ENCODE peak calls at places on chromosomes 11 and 22, in eight cellular contexts. One of them, this sample, is unnamed.

GRCh38 chr11:14179126-14179820 is 179.7 kb downstream of the RRAS2 start:
- ATAC-seq in upper lobe of left lung: no peak
- ATAC-seq in HepG2: no peak
- ATAC-seq in GM23338: no peak
- ATAC-seq in K562: no peak
- ATAC-seq in Panc1: no peak
- ATAC-seq in HCT116: no peak
- ATAC-seq in GM12878: no peak
- ATAC-seq in this sample: peak

GRCh38 chr11:8329336-8329735 is 65.7 kb upstream of the LMO1 start:
- ATAC-seq in upper lobe of left lung: no peak
- ATAC-seq in GM12878: no peak
- ATAC-seq in HepG2: no peak
- ATAC-seq in GM23338: no peak
- ATAC-seq in HCT116: no peak
- ATAC-seq in Panc1: peak
- ATAC-seq in K562: no peak
- ATAC-seq in this sample: no peak

GRCh38 chr11:18987454-18988231 is 48.4 kb upstream of the MRGPRX1 start:
- ATAC-seq in HepG2: no peak
- ATAC-seq in GM23338: no peak
- ATAC-seq in upper lobe of left lung: no peak
- ATAC-seq in Panc1: no peak
- ATAC-seq in GM12878: no peak
- ATAC-seq in K562: no peak
- ATAC-seq in HCT116: peak
- ATAC-seq in this sample: no peak

GRCh38 chr11:102493524-102493923 is 37.0 kb downstream of the MMP7 start:
- ATAC-seq in GM12878: no peak
- ATAC-seq in HepG2: no peak
- ATAC-seq in upper lobe of left lung: no peak
- ATAC-seq in Panc1: no peak
- ATAC-seq in HCT116: no peak
- ATAC-seq in GM23338: no peak
- ATAC-seq in K562: no peak
- ATAC-seq in this sample: no peak

GRCh38 chr11:65100674-65101350 is 4.8 kb downstream of the VPS51 start:
- ATAC-seq in HepG2: no peak
- ATAC-seq in Panc1: no peak
- ATAC-seq in GM12878: no peak
- ATAC-seq in upper lobe of left lung: no peak
- ATAC-seq in HCT116: no peak
- ATAC-seq in K562: no peak
- ATAC-seq in GM23338: no peak
- ATAC-seq in this sample: no peak

GRCh38 chr11:123549901-123550619 is 104.4 kb downstream of the SCN3B start:
- ATAC-seq in Panc1: no peak
- ATAC-seq in upper lobe of left lung: no peak
- ATAC-seq in GM23338: peak
- ATAC-seq in GM12878: no peak
- ATAC-seq in HepG2: no peak
- ATAC-seq in K562: no peak
- ATAC-seq in HCT116: no peak
- ATAC-seq in this sample: no peak

GRCh38 chr11:46099973-46100335 is 21.3 kb downstream of the PHF21A start:
- ATAC-seq in Panc1: no peak
- ATAC-seq in upper lobe of left lung: no peak
- ATAC-seq in GM12878: peak
- ATAC-seq in GM23338: no peak
- ATAC-seq in HCT116: no peak
- ATAC-seq in K562: peak
- ATAC-seq in HepG2: no peak
- ATAC-seq in this sample: no peak

GRCh38 chr11:17972987-17973386 is 39.9 kb downstream of the SERGEF start:
- ATAC-seq in Panc1: no peak
- ATAC-seq in HepG2: peak
- ATAC-seq in HCT116: peak
- ATAC-seq in K562: peak
- ATAC-seq in GM23338: peak
- ATAC-seq in GM12878: peak
- ATAC-seq in upper lobe of left lung: no peak
- ATAC-seq in this sample: peak

GRCh38 chr11:394858-395655 is 1.0 kb downstream of the PKP3 start:
- ATAC-seq in Panc1: peak
- ATAC-seq in HCT116: no peak
- ATAC-seq in GM23338: no peak
- ATAC-seq in GM12878: no peak
- ATAC-seq in HepG2: no peak
- ATAC-seq in K562: no peak
- ATAC-seq in upper lobe of left lung: no peak
- ATAC-seq in this sample: no peak

GRCh38 chr22:41048791-41049717 is 43.3 kb upstream of the EP300 start:
- ATAC-seq in GM12878: no peak
- ATAC-seq in HepG2: peak
- ATAC-seq in upper lobe of left lung: peak
- ATAC-seq in Panc1: peak
- ATAC-seq in HCT116: peak
- ATAC-seq in GM23338: peak
- ATAC-seq in K562: peak
- ATAC-seq in this sample: peak

GRCh38 chr11:125164422-125165110 is at the start of gene PKNOX2:
- ATAC-seq in GM12878: peak
- ATAC-seq in HCT116: peak
- ATAC-seq in K562: peak
- ATAC-seq in HepG2: peak
- ATAC-seq in Panc1: peak
- ATAC-seq in upper lobe of left lung: peak
- ATAC-seq in GM23338: peak
- ATAC-seq in this sample: peak

GRCh38 chr11:125165664-125166346 is 1.3 kb downstream of the PKNOX2 start:
- ATAC-seq in upper lobe of left lung: no peak
- ATAC-seq in Panc1: peak
- ATAC-seq in K562: no peak
- ATAC-seq in HepG2: peak
- ATAC-seq in GM12878: no peak
- ATAC-seq in GM23338: peak
- ATAC-seq in HCT116: no peak
- ATAC-seq in this sample: no peak

GRCh38 chr11:125164091-125164421 is 495 bp upstream of the PKNOX2 start:
- ATAC-seq in HCT116: no peak
- ATAC-seq in upper lobe of left lung: no peak
- ATAC-seq in K562: no peak
- ATAC-seq in GM12878: no peak
- ATAC-seq in HepG2: no peak
- ATAC-seq in Panc1: no peak
- ATAC-seq in GM23338: no peak
- ATAC-seq in this sample: no peak

GRCh38 chr11:125166347-125166841 is 1.8 kb downstream of the PKNOX2 start:
- ATAC-seq in upper lobe of left lung: no peak
- ATAC-seq in Panc1: no peak
- ATAC-seq in GM23338: peak
- ATAC-seq in GM12878: no peak
- ATAC-seq in HCT116: no peak
- ATAC-seq in HepG2: no peak
- ATAC-seq in K562: no peak
- ATAC-seq in this sample: no peak

GRCh38 chr11:125165111-125165663 is 636 bp downstream of the PKNOX2 start:
- ATAC-seq in GM12878: peak
- ATAC-seq in GM23338: peak
- ATAC-seq in K562: no peak
- ATAC-seq in upper lobe of left lung: no peak
- ATAC-seq in Panc1: peak
- ATAC-seq in HCT116: no peak
- ATAC-seq in HepG2: peak
- ATAC-seq in this sample: peak
- TF ChIP-seq POLR2AphosphoS5 in GM12878: no peak
- TF ChIP-seq POLR2AphosphoS5 in GM23338: no peak
- TF ChIP-seq POLR2AphosphoS5 in K562: no peak
- TF ChIP-seq POLR2AphosphoS5 in upper lobe of left lung: no peak
- TF ChIP-seq POLR2AphosphoS5 in Panc1: no peak
- TF ChIP-seq POLR2AphosphoS5 in HCT116: no peak
- TF ChIP-seq POLR2AphosphoS5 in HepG2: no peak
- TF ChIP-seq POLR2AphosphoS5 in this sample: no peak

DNA sequence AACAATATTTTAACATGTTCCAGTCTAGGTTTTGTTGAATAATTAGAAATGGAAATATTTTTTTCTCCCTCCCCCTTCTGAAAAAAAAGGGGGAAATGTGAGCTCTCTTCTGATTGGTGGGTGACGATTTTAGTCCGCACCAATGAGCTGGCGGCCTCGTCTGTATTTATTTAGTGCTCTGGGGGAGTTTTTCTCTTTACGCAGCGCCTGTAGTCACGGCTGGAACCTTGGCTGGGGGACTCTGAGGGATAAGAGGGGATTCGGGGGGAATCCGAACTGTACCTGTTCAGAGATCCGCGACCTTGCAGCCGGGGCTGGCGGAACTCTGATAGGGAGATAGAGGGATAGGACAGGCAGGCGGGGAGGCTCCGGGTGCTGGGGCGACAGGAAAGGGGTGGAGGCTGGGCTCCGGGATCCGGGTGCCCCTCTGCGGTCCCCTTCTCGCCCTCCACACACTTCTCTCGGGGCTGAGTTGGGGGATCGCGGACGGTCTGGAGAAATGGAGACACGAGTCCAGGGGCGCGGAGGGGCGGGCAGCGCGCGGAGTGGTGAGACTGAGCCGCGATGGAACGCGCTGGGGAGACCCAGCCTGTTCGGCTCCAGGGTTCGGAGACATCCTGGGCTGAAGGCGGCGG is 99.7 kb upstream of the HSD17B12 start:
- ATAC-seq in K562: peak
- ATAC-seq in HepG2: no peak
- ATAC-seq in GM12878: no peak
- ATAC-seq in GM23338: peak
- ATAC-seq in HCT116: no peak
- ATAC-seq in Panc1: no peak
- ATAC-seq in upper lobe of left lung: no peak
- ATAC-seq in this sample: no peak
- H3K4me3 ChIP-seq in K562: peak
- H3K4me3 ChIP-seq in HepG2: no peak
- H3K4me3 ChIP-seq in GM12878: no peak
- H3K4me3 ChIP-seq in GM23338: peak
- H3K4me3 ChIP-seq in HCT116: no peak
- H3K4me3 ChIP-seq in Panc1: peak
- H3K4me3 ChIP-seq in upper lobe of left lung: peak
- H3K4me3 ChIP-seq in this sample: peak

GRCh38 chr22:47053013-47053864 is 290.8 kb downstream of the TBC1D22A start:
- ATAC-seq in Panc1: no peak
- ATAC-seq in GM12878: no peak
- ATAC-seq in K562: no peak
- ATAC-seq in GM23338: no peak
- ATAC-seq in upper lobe of left lung: no peak
- ATAC-seq in HepG2: no peak
- ATAC-seq in HCT116: no peak
- ATAC-seq in this sample: no peak
- TF ChIP-seq POLR2AphosphoS5 in Panc1: no peak
- TF ChIP-seq POLR2AphosphoS5 in GM12878: no peak
- TF ChIP-seq POLR2AphosphoS5 in K562: no peak
- TF ChIP-seq POLR2AphosphoS5 in GM23338: no peak
- TF ChIP-seq POLR2AphosphoS5 in upper lobe of left lung: no peak
- TF ChIP-seq POLR2AphosphoS5 in HepG2: no peak
- TF ChIP-seq POLR2AphosphoS5 in HCT116: no peak
- TF ChIP-seq POLR2AphosphoS5 in this sample: no peak

GRCh38 chr11:44566952-44567875 is 1.8 kb downstream of the CD82 start:
- ATAC-seq in Panc1: no peak
- ATAC-seq in HepG2: no peak
- ATAC-seq in GM12878: peak
- ATAC-seq in GM23338: no peak
- ATAC-seq in upper lobe of left lung: no peak
- ATAC-seq in K562: no peak
- ATAC-seq in HCT116: no peak
- ATAC-seq in this sample: no peak
- H3K4me3 ChIP-seq in Panc1: no peak
- H3K4me3 ChIP-seq in HepG2: no peak
- H3K4me3 ChIP-seq in GM12878: peak
- H3K4me3 ChIP-seq in GM23338: peak
- H3K4me3 ChIP-seq in upper lobe of left lung: peak
- H3K4me3 ChIP-seq in K562: no peak
- H3K4me3 ChIP-seq in HCT116: no peak
- H3K4me3 ChIP-seq in this sample: no peak

DNA sequence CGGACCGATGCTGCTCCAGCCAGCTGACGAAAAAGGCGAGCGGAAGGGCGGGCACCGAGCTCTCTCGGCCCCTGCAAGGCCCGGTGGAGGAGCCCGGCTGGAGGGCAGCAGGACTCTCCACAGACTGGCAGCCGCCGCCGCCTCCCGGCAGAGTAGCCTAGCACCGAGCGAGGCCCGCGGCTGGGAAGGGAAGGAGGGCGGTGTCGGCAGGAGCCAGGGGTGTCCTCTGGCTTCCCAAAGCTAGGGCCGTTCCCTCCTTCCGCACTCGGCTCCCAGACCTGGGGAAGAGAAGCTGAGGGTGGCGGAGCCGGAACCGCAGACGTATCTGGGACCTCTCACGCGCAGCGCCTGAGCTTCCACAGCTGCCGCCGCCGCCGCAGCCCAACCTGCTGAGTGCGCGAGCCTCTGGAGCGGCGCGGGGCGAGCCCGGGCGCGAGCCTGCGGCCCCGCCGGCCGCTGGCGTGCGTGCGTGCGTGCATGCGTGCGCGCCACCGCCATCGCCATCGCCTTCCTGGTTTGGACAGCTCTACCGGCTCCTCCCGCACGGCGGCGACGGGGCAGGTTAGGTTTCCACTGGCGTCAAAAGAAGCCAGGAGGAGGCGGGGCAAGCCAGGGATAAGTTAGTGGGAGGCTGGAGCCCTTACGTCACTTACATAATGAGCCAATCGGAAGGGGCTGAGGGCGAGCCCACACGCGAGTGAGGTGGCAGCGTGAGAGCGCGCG is at the start of gene RAB6A:
- ATAC-seq in GM23338: peak
- ATAC-seq in upper lobe of left lung: peak
- ATAC-seq in GM12878: peak
- ATAC-seq in HCT116: peak
- ATAC-seq in HepG2: peak
- ATAC-seq in K562: peak
- ATAC-seq in Panc1: peak
- ATAC-seq in this sample: peak
- TF ChIP-seq POLR2AphosphoS5 in GM23338: peak
- TF ChIP-seq POLR2AphosphoS5 in upper lobe of left lung: no peak
- TF ChIP-seq POLR2AphosphoS5 in GM12878: peak
- TF ChIP-seq POLR2AphosphoS5 in HCT116: peak
- TF ChIP-seq POLR2AphosphoS5 in HepG2: peak
- TF ChIP-seq POLR2AphosphoS5 in K562: peak
- TF ChIP-seq POLR2AphosphoS5 in Panc1: no peak
- TF ChIP-seq POLR2AphosphoS5 in this sample: no peak

DNA sequence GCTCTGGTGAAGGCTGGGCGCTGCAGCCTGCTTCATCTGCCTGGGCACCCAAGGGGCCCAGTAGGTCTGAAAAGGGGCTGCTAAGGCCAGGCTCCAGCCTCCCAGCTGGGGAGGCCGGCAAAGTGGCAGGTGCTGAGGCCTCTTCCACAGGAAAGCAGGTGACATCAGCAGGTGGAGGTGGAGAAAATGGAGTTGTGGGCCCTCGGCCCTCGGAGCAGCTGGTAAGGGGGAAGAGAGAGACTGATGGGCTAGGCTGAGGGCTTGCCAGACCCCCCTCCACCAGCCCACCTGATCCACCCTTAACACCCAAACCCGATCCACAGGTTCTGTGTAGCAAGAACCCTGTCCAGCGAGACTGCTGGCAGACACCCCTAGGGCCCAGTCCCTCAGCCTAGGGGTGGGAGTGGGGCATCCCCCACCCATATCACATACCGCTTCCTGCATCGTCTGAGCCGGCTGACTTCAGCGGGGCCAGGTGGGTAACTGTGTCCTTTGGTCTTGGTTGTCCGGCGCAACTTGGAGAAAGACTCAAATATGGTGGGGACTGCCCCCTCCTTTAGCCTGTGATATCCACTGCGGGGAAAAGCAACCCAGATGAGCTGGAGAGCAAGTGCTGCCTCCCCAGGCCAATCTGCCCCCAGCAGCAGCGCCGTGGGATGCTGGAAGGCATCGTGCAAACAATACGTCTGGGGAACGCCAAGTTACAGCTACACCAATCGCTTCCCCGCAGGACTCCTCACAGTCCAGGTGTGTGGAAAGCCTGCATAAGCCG is 1.5 kb downstream of the THAP7 start:
- ATAC-seq in HepG2: no peak
- ATAC-seq in GM23338: no peak
- ATAC-seq in GM12878: no peak
- ATAC-seq in HCT116: no peak
- ATAC-seq in upper lobe of left lung: no peak
- ATAC-seq in Panc1: no peak
- ATAC-seq in K562: peak
- ATAC-seq in this sample: no peak
- H3K4me3 ChIP-seq in HepG2: peak
- H3K4me3 ChIP-seq in GM23338: peak
- H3K4me3 ChIP-seq in GM12878: peak
- H3K4me3 ChIP-seq in HCT116: peak
- H3K4me3 ChIP-seq in upper lobe of left lung: peak
- H3K4me3 ChIP-seq in Panc1: peak
- H3K4me3 ChIP-seq in K562: peak
- H3K4me3 ChIP-seq in this sample: peak